ENCODE peak calls at places on chromosomes 13 and 19, in eight cellular contexts. Y, Z, U, L, A, N, O and V are unnamed samples.

GRCh38 chr13:82412749-82413148 is 1469.5 kb downstream of the SLITRK1 start:
- DNase-seq in Y (no peak), N (no peak), A (no peak), L (no peak), Z (no peak), U (no peak), O (no peak), V (no peak)

GRCh38 chr19:2700660-2701360 is 1.7 kb downstream of the GNG7 start:
- DNase-seq in L (no peak), N (no peak), U (no peak), A (no peak), Y (no peak), O (peak; percentile 44), Z (peak; percentile 70), V (no peak)

GRCh38 chr19:39846678-39847486 is 703 bp upstream of the FBL start:
- DNase-seq in N (no peak), L (no peak), Y (no peak), U (no peak), Z (no peak), A (no peak), O (no peak), V (no peak)

GRCh38 chr13:47846886-47847285 is 154.2 kb downstream of the SUCLA2 start:
- DNase-seq in O (no peak), N (no peak), Y (no peak), A (no peak), L (no peak), U (no peak), Z (no peak), V (no peak)

GRCh38 chr19:40745402-40745780 is 4.9 kb downstream of the ACTMAP start:
- DNase-seq in Y (no peak), N (no peak), A (peak; percentile 55), O (no peak), U (peak; percentile 51), L (no peak), Z (no peak), V (no peak)

GRCh38 chr13:34942732-34943674 is 933 bp downstream of the NBEA start:
- DNase-seq in Y (peak; percentile 46), N (no peak), U (no peak), Z (peak; percentile 77), A (no peak), O (peak; percentile 28), L (peak; percentile 5), V (peak; percentile 61)

GRCh38 chr13:110319774-110320509 is 12.9 kb downstream of the COL4A2 start:
- DNase-seq in A (peak; percentile 86), U (peak; percentile 87), Z (no peak), Y (no peak), O (no peak), N (no peak), L (no peak), V (no peak)

GRCh38 chr13:29771247-29771646 is 79.2 kb downstream of the UBL3 start:
- DNase-seq in Y (no peak), Z (no peak), O (peak; percentile 41), N (peak; percentile 4), A (peak; percentile 68), U (peak; percentile 54), L (no peak), V (no peak)

GRCh38 chr19:35545001-35545854 is at the start of gene TMEM147:
- DNase-seq in Z (peak; percentile 97), L (peak; percentile 84), A (peak; percentile 82), Y (peak; percentile 91), N (peak; percentile 56), O (peak; percentile 92), U (peak; percentile 89), V (peak; percentile 91)

GRCh38 chr13:82305588-82305987 is 1576.7 kb downstream of the SLITRK1 start:
- DNase-seq in L (no peak), N (no peak), Z (no peak), U (no peak), O (no peak), Y (no peak), A (no peak), V (no peak)

GRCh38 chr19:4721196-4721595 is 2.4 kb downstream of the DPP9 start:
- DNase-seq in A (no peak), O (no peak), Y (no peak), Z (no peak), N (no peak), L (no peak), U (no peak), V (no peak)

GRCh38 chr13:114144606-114145244 is 12.3 kb upstream of the RASA3 start:
- DNase-seq in O (no peak), L (no peak), Z (no peak), Y (no peak), U (no peak), A (no peak), N (no peak), V (no peak)

GRCh38 chr19:58277748-58278147 is 1.0 kb upstream of the ZNF8 start:
- DNase-seq in U (no peak), A (no peak), Z (no peak), Y (no peak), L (no peak), O (no peak), N (no peak), V (no peak)

GRCh38 chr19:58279042-58279924 is 528 bp downstream of the ZNF8 start:
- DNase-seq in L (peak; percentile 70), N (peak; percentile 13), O (peak; percentile 35), U (peak; percentile 48), Z (no peak), A (peak; percentile 49), Y (no peak), V (peak; percentile 77)

GRCh38 chr19:58279925-58280316 is 1.2 kb downstream of the ZNF8 start:
- DNase-seq in N (no peak), O (no peak), Z (no peak), L (no peak), U (no peak), A (peak; percentile 11), Y (no peak), V (no peak)

GRCh38 chr19:58277197-58277596 is 1.6 kb upstream of the ZNF8 start:
- DNase-seq in O (no peak), Z (no peak), U (no peak), L (no peak), N (no peak), A (no peak), Y (no peak), V (no peak)

DNA sequence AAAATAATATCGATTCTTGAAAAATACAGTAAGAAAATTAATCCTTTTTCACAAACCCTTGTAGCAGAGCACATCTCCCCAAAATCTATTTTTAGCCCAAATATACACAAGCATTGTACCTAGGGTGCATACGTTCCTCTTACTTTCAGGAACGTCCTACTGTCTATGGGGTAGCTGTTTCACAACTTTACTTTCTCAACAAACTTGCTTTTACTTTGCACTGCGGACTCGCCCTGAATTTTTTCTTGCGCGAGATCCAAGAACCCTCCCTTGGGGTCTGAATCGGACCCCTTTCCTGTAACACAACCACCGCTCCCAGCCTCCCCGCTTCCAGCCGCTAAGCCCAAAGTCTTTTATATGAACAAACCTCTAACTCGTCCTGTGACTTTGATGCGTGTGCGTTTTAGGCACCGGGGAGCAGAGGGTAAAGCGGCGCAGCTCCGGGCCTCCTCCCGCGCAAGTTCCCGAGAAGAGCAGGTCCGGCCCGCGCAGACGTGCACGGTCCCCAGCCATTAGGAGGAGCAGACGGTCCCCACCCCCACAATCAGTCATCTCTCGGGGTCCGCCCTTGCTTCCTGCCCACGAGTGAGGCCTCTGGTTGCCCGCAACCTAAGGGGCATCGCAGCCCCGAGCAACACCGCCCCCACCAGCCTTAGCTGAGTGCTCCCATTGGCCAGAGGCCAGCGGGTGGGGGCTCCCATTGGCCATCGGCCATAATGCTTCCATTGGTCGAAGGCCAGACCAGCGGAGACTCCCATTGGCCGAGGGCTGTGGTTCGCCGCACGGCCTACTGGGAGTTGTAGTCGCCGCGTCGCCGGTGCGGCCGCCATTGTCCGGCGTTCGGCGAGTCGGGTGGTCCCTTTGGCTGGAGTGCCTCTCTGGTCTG is at the start of gene ZNF8:
- DNase-seq in Z (peak; percentile 98), O (peak; percentile 99), A (peak; percentile 99), N (peak; percentile 95), U (peak; percentile 99), L (peak; percentile 92), Y (peak; percentile 96), V (peak; percentile 94)
- TF ChIP-seq CTCF in Z (peak; percentile 22), O (no peak), A (no peak), N (no peak), U (peak; percentile 13), L (no peak), Y (no peak), V (no peak)

GRCh38 chr13:92044351-92044750 is 645.9 kb downstream of the GPC5 start:
- DNase-seq in O (no peak), Z (no peak), U (no peak), N (no peak), A (no peak), Y (no peak), L (no peak), V (no peak)
- TF ChIP-seq CTCF in O (no peak), Z (no peak), U (no peak), N (no peak), A (no peak), Y (no peak), L (no peak), V (no peak)

GRCh38 chr13:73467103-73467502 is 408.3 kb downstream of the KLF5 start:
- DNase-seq in U (peak; percentile 14), L (no peak), O (no peak), N (no peak), A (no peak), Z (no peak), Y (no peak), V (no peak)

GRCh38 chr13:73464758-73465628 is 406.2 kb downstream of the KLF5 start:
- DNase-seq in N (no peak), A (no peak), O (no peak), Z (no peak), L (no peak), U (no peak), Y (no peak), V (no peak)

GRCh38 chr13:73462241-73462640 is 403.4 kb downstream of the KLF5 start:
- DNase-seq in A (peak; percentile 8), O (no peak), L (no peak), Z (no peak), Y (no peak), N (no peak), U (no peak), V (no peak)

GRCh38 chr13:73466561-73466960 is 407.8 kb downstream of the KLF5 start:
- DNase-seq in Z (no peak), O (no peak), A (no peak), L (no peak), U (no peak), N (no peak), Y (no peak), V (no peak)

DNA sequence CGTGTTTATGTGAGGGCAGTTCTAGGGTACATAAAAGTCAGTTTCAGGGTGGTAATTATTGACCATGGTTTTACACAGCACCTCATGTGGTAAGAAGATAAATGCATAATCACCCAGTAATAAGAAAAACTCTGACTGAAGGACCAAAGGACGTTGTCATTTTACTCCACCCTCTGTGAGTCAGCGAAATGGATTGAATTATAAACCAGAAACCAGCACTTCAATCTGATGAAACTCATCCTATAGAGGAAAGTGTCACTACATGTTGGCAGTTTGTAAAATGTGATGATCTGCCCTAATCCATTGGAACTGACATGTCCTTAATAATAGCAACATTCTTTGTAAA is 406.8 kb downstream of the KLF5 start:
- DNase-seq in N (no peak), Z (no peak), Y (no peak), U (peak; percentile 41), L (no peak), O (no peak), A (peak; percentile 45), V (no peak)
- TF ChIP-seq CTCF in N (no peak), Z (no peak), Y (no peak), U (no peak), L (no peak), O (no peak), A (no peak), V (no peak)

DNA sequence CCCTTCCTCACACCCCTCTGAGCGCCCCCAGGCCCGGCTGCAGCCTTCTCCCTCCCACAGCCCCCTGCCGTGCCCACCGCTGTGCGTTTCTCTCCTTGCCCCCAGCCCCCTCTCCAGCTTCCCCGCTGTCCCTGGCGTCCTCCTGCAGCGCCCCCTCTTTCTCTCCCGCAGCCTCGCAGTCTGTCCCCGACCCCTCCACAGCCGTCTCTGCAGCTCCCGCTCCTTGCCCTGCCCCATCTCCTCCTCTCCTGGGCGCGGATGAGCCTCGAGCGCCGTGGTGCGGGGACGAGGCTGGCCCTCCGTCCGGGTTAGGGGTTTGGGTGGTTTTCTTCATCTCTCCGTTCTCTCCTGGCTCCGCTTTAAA is 1.1 kb downstream of the KMT5C start:
- DNase-seq in Z (peak; percentile 83), U (no peak), L (peak; percentile 25), O (no peak), Y (no peak), A (no peak), N (no peak), V (peak; percentile 47)
- TF ChIP-seq CTCF in Z (no peak), U (peak; percentile 36), L (no peak), O (peak; percentile 67), Y (peak; percentile 31), A (no peak), N (peak; percentile 34), V (no peak)